ENCODE peak calls at places on chromosomes 16 and 17, in ten cellular contexts. One of them, this sample, is unnamed.

GRCh38 chr16:4404247-4404966 is 12.0 kb downstream of the CORO7 start:
- DNase-seq in activated CD4-positive, alpha-beta T cell treated with anti-CD3 and anti-CD28 coated beads for 4 hours: no peak
- DNase-seq in NCI-H1694 treated with DMSO at 0.1 percent for 48 hours: peak
- DNase-seq in CMK: no peak
- DNase-seq in fibroblast of lung: no peak
- DNase-seq in activated gamma-delta T cell treated with anti-CD3 and anti-CD28 coated beads, Interleukin-2, amount 50 U/mL, for 16 hours: no peak
- DNase-seq in ELR: peak
- DNase-seq in IMR-90: no peak
- DNase-seq in mucosa of descending colon: peak
- DNase-seq in NCI-H1092: no peak
- DNase-seq in this sample: peak

GRCh38 chr16:4869147-4869790 is 22.0 kb downstream of the UBN1 start:
- DNase-seq in CMK: no peak
- DNase-seq in mucosa of descending colon: no peak
- DNase-seq in activated CD4-positive, alpha-beta T cell treated with anti-CD3 and anti-CD28 coated beads for 4 hours: no peak
- DNase-seq in ELR: no peak
- DNase-seq in activated gamma-delta T cell treated with anti-CD3 and anti-CD28 coated beads, Interleukin-2, amount 50 U/mL, for 16 hours: no peak
- DNase-seq in IMR-90: no peak
- DNase-seq in NCI-H1092: no peak
- DNase-seq in NCI-H1694 treated with DMSO at 0.1 percent for 48 hours: no peak
- DNase-seq in fibroblast of lung: no peak
- DNase-seq in this sample: no peak

GRCh38 chr17:72408122-72408382 is 287.2 kb downstream of the SOX9 start:
- DNase-seq in IMR-90: no peak
- DNase-seq in CMK: no peak
- DNase-seq in fibroblast of lung: no peak
- DNase-seq in activated gamma-delta T cell treated with anti-CD3 and anti-CD28 coated beads, Interleukin-2, amount 50 U/mL, for 16 hours: no peak
- DNase-seq in ELR: no peak
- DNase-seq in mucosa of descending colon: no peak
- DNase-seq in NCI-H1694 treated with DMSO at 0.1 percent for 48 hours: no peak
- DNase-seq in activated CD4-positive, alpha-beta T cell treated with anti-CD3 and anti-CD28 coated beads for 4 hours: no peak
- DNase-seq in NCI-H1092: no peak
- DNase-seq in this sample: no peak

GRCh38 chr17:68101992-68102758 is 66.6 kb downstream of the KPNA2 start:
- DNase-seq in ELR: peak
- DNase-seq in IMR-90: no peak
- DNase-seq in activated gamma-delta T cell treated with anti-CD3 and anti-CD28 coated beads, Interleukin-2, amount 50 U/mL, for 16 hours: no peak
- DNase-seq in NCI-H1092: no peak
- DNase-seq in fibroblast of lung: no peak
- DNase-seq in NCI-H1694 treated with DMSO at 0.1 percent for 48 hours: no peak
- DNase-seq in CMK: no peak
- DNase-seq in mucosa of descending colon: peak
- DNase-seq in activated CD4-positive, alpha-beta T cell treated with anti-CD3 and anti-CD28 coated beads for 4 hours: peak
- DNase-seq in this sample: peak

GRCh38 chr17:1931759-1932579 is 93.2 kb downstream of the RTN4RL1 start:
- DNase-seq in IMR-90: peak
- DNase-seq in CMK: no peak
- DNase-seq in ELR: no peak
- DNase-seq in mucosa of descending colon: no peak
- DNase-seq in NCI-H1092: peak
- DNase-seq in NCI-H1694 treated with DMSO at 0.1 percent for 48 hours: peak
- DNase-seq in fibroblast of lung: peak
- DNase-seq in activated CD4-positive, alpha-beta T cell treated with anti-CD3 and anti-CD28 coated beads for 4 hours: no peak
- DNase-seq in activated gamma-delta T cell treated with anti-CD3 and anti-CD28 coated beads, Interleukin-2, amount 50 U/mL, for 16 hours: no peak
- DNase-seq in this sample: no peak

GRCh38 chr16:65908568-65908967 is 457.9 kb upstream of the CDH5 start:
- DNase-seq in IMR-90: no peak
- DNase-seq in NCI-H1092: no peak
- DNase-seq in CMK: no peak
- DNase-seq in activated gamma-delta T cell treated with anti-CD3 and anti-CD28 coated beads, Interleukin-2, amount 50 U/mL, for 16 hours: no peak
- DNase-seq in mucosa of descending colon: no peak
- DNase-seq in NCI-H1694 treated with DMSO at 0.1 percent for 48 hours: no peak
- DNase-seq in ELR: no peak
- DNase-seq in activated CD4-positive, alpha-beta T cell treated with anti-CD3 and anti-CD28 coated beads for 4 hours: no peak
- DNase-seq in fibroblast of lung: no peak
- DNase-seq in this sample: no peak

GRCh38 chr17:3667366-3668278 is 756 bp downstream of the TAX1BP3 start:
- DNase-seq in activated CD4-positive, alpha-beta T cell treated with anti-CD3 and anti-CD28 coated beads for 4 hours: no peak
- DNase-seq in activated gamma-delta T cell treated with anti-CD3 and anti-CD28 coated beads, Interleukin-2, amount 50 U/mL, for 16 hours: peak
- DNase-seq in NCI-H1092: no peak
- DNase-seq in NCI-H1694 treated with DMSO at 0.1 percent for 48 hours: no peak
- DNase-seq in fibroblast of lung: peak
- DNase-seq in mucosa of descending colon: peak
- DNase-seq in CMK: no peak
- DNase-seq in IMR-90: peak
- DNase-seq in ELR: peak
- DNase-seq in this sample: peak

GRCh38 chr17:28763804-28764266 is 20.0 kb downstream of the TRAF4 start:
- DNase-seq in IMR-90: peak
- DNase-seq in activated CD4-positive, alpha-beta T cell treated with anti-CD3 and anti-CD28 coated beads for 4 hours: peak
- DNase-seq in fibroblast of lung: peak
- DNase-seq in ELR: peak
- DNase-seq in CMK: no peak
- DNase-seq in activated gamma-delta T cell treated with anti-CD3 and anti-CD28 coated beads, Interleukin-2, amount 50 U/mL, for 16 hours: peak
- DNase-seq in NCI-H1092: peak
- DNase-seq in mucosa of descending colon: no peak
- DNase-seq in NCI-H1694 treated with DMSO at 0.1 percent for 48 hours: peak
- DNase-seq in this sample: peak

GRCh38 chr17:74742978-74743545 is 5.4 kb upstream of the NHERF1 start:
- DNase-seq in activated gamma-delta T cell treated with anti-CD3 and anti-CD28 coated beads, Interleukin-2, amount 50 U/mL, for 16 hours: no peak
- DNase-seq in activated CD4-positive, alpha-beta T cell treated with anti-CD3 and anti-CD28 coated beads for 4 hours: no peak
- DNase-seq in mucosa of descending colon: no peak
- DNase-seq in NCI-H1092: no peak
- DNase-seq in ELR: no peak
- DNase-seq in NCI-H1694 treated with DMSO at 0.1 percent for 48 hours: no peak
- DNase-seq in IMR-90: no peak
- DNase-seq in fibroblast of lung: no peak
- DNase-seq in CMK: no peak
- DNase-seq in this sample: no peak

GRCh38 chr17:73643012-73643845 is 1.0 kb downstream of the SDK2 start:
- DNase-seq in CMK: no peak
- DNase-seq in NCI-H1694 treated with DMSO at 0.1 percent for 48 hours: peak
- DNase-seq in fibroblast of lung: peak
- DNase-seq in activated CD4-positive, alpha-beta T cell treated with anti-CD3 and anti-CD28 coated beads for 4 hours: peak
- DNase-seq in mucosa of descending colon: peak
- DNase-seq in NCI-H1092: peak
- DNase-seq in ELR: no peak
- DNase-seq in IMR-90: no peak
- DNase-seq in activated gamma-delta T cell treated with anti-CD3 and anti-CD28 coated beads, Interleukin-2, amount 50 U/mL, for 16 hours: no peak
- DNase-seq in this sample: no peak

GRCh38 chr17:78399028-78399692 is 20.7 kb downstream of the PGS1 start:
- DNase-seq in mucosa of descending colon: no peak
- DNase-seq in ELR: no peak
- DNase-seq in activated gamma-delta T cell treated with anti-CD3 and anti-CD28 coated beads, Interleukin-2, amount 50 U/mL, for 16 hours: no peak
- DNase-seq in IMR-90: no peak
- DNase-seq in fibroblast of lung: no peak
- DNase-seq in NCI-H1092: no peak
- DNase-seq in CMK: no peak
- DNase-seq in NCI-H1694 treated with DMSO at 0.1 percent for 48 hours: no peak
- DNase-seq in activated CD4-positive, alpha-beta T cell treated with anti-CD3 and anti-CD28 coated beads for 4 hours: no peak
- DNase-seq in this sample: no peak

GRCh38 chr16:72952404-72953301 is 95.3 kb downstream of the ZFHX3 start:
- DNase-seq in NCI-H1694 treated with DMSO at 0.1 percent for 48 hours: no peak
- DNase-seq in activated gamma-delta T cell treated with anti-CD3 and anti-CD28 coated beads, Interleukin-2, amount 50 U/mL, for 16 hours: no peak
- DNase-seq in activated CD4-positive, alpha-beta T cell treated with anti-CD3 and anti-CD28 coated beads for 4 hours: no peak
- DNase-seq in NCI-H1092: no peak
- DNase-seq in fibroblast of lung: peak
- DNase-seq in mucosa of descending colon: no peak
- DNase-seq in CMK: no peak
- DNase-seq in IMR-90: peak
- DNase-seq in ELR: peak
- DNase-seq in this sample: no peak

GRCh38 chr17:15946611-15947120 is 1.7 kb downstream of the ADORA2B start:
- DNase-seq in fibroblast of lung: peak
- DNase-seq in CMK: no peak
- DNase-seq in NCI-H1694 treated with DMSO at 0.1 percent for 48 hours: no peak
- DNase-seq in NCI-H1092: no peak
- DNase-seq in IMR-90: no peak
- DNase-seq in ELR: peak
- DNase-seq in mucosa of descending colon: peak
- DNase-seq in activated CD4-positive, alpha-beta T cell treated with anti-CD3 and anti-CD28 coated beads for 4 hours: no peak
- DNase-seq in activated gamma-delta T cell treated with anti-CD3 and anti-CD28 coated beads, Interleukin-2, amount 50 U/mL, for 16 hours: no peak
- DNase-seq in this sample: no peak

GRCh38 chr17:50062323-50063243 is 6.7 kb downstream of the ITGA3 start:
- DNase-seq in NCI-H1694 treated with DMSO at 0.1 percent for 48 hours: peak
- DNase-seq in activated gamma-delta T cell treated with anti-CD3 and anti-CD28 coated beads, Interleukin-2, amount 50 U/mL, for 16 hours: no peak
- DNase-seq in CMK: no peak
- DNase-seq in NCI-H1092: no peak
- DNase-seq in activated CD4-positive, alpha-beta T cell treated with anti-CD3 and anti-CD28 coated beads for 4 hours: no peak
- DNase-seq in IMR-90: peak
- DNase-seq in fibroblast of lung: peak
- DNase-seq in ELR: peak
- DNase-seq in mucosa of descending colon: peak
- DNase-seq in this sample: peak

GRCh38 chr16:14462811-14463210 is 167.2 kb downstream of the PARN start:
- DNase-seq in NCI-H1694 treated with DMSO at 0.1 percent for 48 hours: no peak
- DNase-seq in CMK: no peak
- DNase-seq in IMR-90: peak
- DNase-seq in activated CD4-positive, alpha-beta T cell treated with anti-CD3 and anti-CD28 coated beads for 4 hours: no peak
- DNase-seq in mucosa of descending colon: no peak
- DNase-seq in NCI-H1092: no peak
- DNase-seq in activated gamma-delta T cell treated with anti-CD3 and anti-CD28 coated beads, Interleukin-2, amount 50 U/mL, for 16 hours: no peak
- DNase-seq in fibroblast of lung: peak
- DNase-seq in ELR: peak
- DNase-seq in this sample: peak

GRCh38 chr17:9544221-9544620 is 31.4 kb downstream of the STX8 start:
- DNase-seq in ELR: no peak
- DNase-seq in NCI-H1694 treated with DMSO at 0.1 percent for 48 hours: no peak
- DNase-seq in NCI-H1092: no peak
- DNase-seq in activated CD4-positive, alpha-beta T cell treated with anti-CD3 and anti-CD28 coated beads for 4 hours: no peak
- DNase-seq in activated gamma-delta T cell treated with anti-CD3 and anti-CD28 coated beads, Interleukin-2, amount 50 U/mL, for 16 hours: no peak
- DNase-seq in fibroblast of lung: peak
- DNase-seq in mucosa of descending colon: no peak
- DNase-seq in IMR-90: no peak
- DNase-seq in CMK: no peak
- DNase-seq in this sample: no peak

GRCh38 chr16:31002810-31003209 is 7.6 kb downstream of the STX1B start:
- DNase-seq in NCI-H1092: no peak
- DNase-seq in NCI-H1694 treated with DMSO at 0.1 percent for 48 hours: peak
- DNase-seq in mucosa of descending colon: no peak
- DNase-seq in activated CD4-positive, alpha-beta T cell treated with anti-CD3 and anti-CD28 coated beads for 4 hours: no peak
- DNase-seq in CMK: no peak
- DNase-seq in activated gamma-delta T cell treated with anti-CD3 and anti-CD28 coated beads, Interleukin-2, amount 50 U/mL, for 16 hours: no peak
- DNase-seq in ELR: no peak
- DNase-seq in IMR-90: no peak
- DNase-seq in fibroblast of lung: no peak
- DNase-seq in this sample: no peak

GRCh38 chr16:977096-977701 is 4.4 kb upstream of the SOX8 start:
- DNase-seq in activated CD4-positive, alpha-beta T cell treated with anti-CD3 and anti-CD28 coated beads for 4 hours: no peak
- DNase-seq in activated gamma-delta T cell treated with anti-CD3 and anti-CD28 coated beads, Interleukin-2, amount 50 U/mL, for 16 hours: no peak
- DNase-seq in mucosa of descending colon: no peak
- DNase-seq in IMR-90: no peak
- DNase-seq in NCI-H1694 treated with DMSO at 0.1 percent for 48 hours: no peak
- DNase-seq in fibroblast of lung: no peak
- DNase-seq in ELR: no peak
- DNase-seq in CMK: no peak
- DNase-seq in NCI-H1092: no peak
- DNase-seq in this sample: no peak

GRCh38 chr17:76905036-76905435 is 36.8 kb downstream of the MGAT5B start:
- DNase-seq in fibroblast of lung: no peak
- DNase-seq in CMK: no peak
- DNase-seq in ELR: no peak
- DNase-seq in activated gamma-delta T cell treated with anti-CD3 and anti-CD28 coated beads, Interleukin-2, amount 50 U/mL, for 16 hours: no peak
- DNase-seq in IMR-90: no peak
- DNase-seq in NCI-H1092: no peak
- DNase-seq in activated CD4-positive, alpha-beta T cell treated with anti-CD3 and anti-CD28 coated beads for 4 hours: no peak
- DNase-seq in mucosa of descending colon: no peak
- DNase-seq in NCI-H1694 treated with DMSO at 0.1 percent for 48 hours: no peak
- DNase-seq in this sample: no peak

GRCh38 chr16:87954826-87955225 is 3.6 kb downstream of the BANP start:
- DNase-seq in activated gamma-delta T cell treated with anti-CD3 and anti-CD28 coated beads, Interleukin-2, amount 50 U/mL, for 16 hours: no peak
- DNase-seq in ELR: no peak
- DNase-seq in IMR-90: no peak
- DNase-seq in NCI-H1092: no peak
- DNase-seq in mucosa of descending colon: peak
- DNase-seq in NCI-H1694 treated with DMSO at 0.1 percent for 48 hours: no peak
- DNase-seq in CMK: no peak
- DNase-seq in fibroblast of lung: no peak
- DNase-seq in activated CD4-positive, alpha-beta T cell treated with anti-CD3 and anti-CD28 coated beads for 4 hours: no peak
- DNase-seq in this sample: no peak

GRCh38 chr17:42560246-42560645 is 1.7 kb upstream of the COASY start:
- DNase-seq in mucosa of descending colon: no peak
- DNase-seq in IMR-90: no peak
- DNase-seq in CMK: no peak
- DNase-seq in activated CD4-positive, alpha-beta T cell treated with anti-CD3 and anti-CD28 coated beads for 4 hours: no peak
- DNase-seq in ELR: no peak
- DNase-seq in NCI-H1694 treated with DMSO at 0.1 percent for 48 hours: no peak
- DNase-seq in activated gamma-delta T cell treated with anti-CD3 and anti-CD28 coated beads, Interleukin-2, amount 50 U/mL, for 16 hours: no peak
- DNase-seq in fibroblast of lung: no peak
- DNase-seq in NCI-H1092: no peak
- DNase-seq in this sample: no peak

GRCh38 chr16:35685085-35685484 is 2225.7 kb downstream of the TP53TG3F start:
- DNase-seq in NCI-H1092: no peak
- DNase-seq in fibroblast of lung: no peak
- DNase-seq in mucosa of descending colon: no peak
- DNase-seq in CMK: no peak
- DNase-seq in NCI-H1694 treated with DMSO at 0.1 percent for 48 hours: no peak
- DNase-seq in ELR: no peak
- DNase-seq in activated gamma-delta T cell treated with anti-CD3 and anti-CD28 coated beads, Interleukin-2, amount 50 U/mL, for 16 hours: no peak
- DNase-seq in activated CD4-positive, alpha-beta T cell treated with anti-CD3 and anti-CD28 coated beads for 4 hours: no peak
- DNase-seq in IMR-90: no peak
- DNase-seq in this sample: no peak

GRCh38 chr16:11361751-11362742 is 16.8 kb downstream of the RMI2 start:
- DNase-seq in ELR: peak
- DNase-seq in activated gamma-delta T cell treated with anti-CD3 and anti-CD28 coated beads, Interleukin-2, amount 50 U/mL, for 16 hours: no peak
- DNase-seq in activated CD4-positive, alpha-beta T cell treated with anti-CD3 and anti-CD28 coated beads for 4 hours: peak
- DNase-seq in NCI-H1694 treated with DMSO at 0.1 percent for 48 hours: no peak
- DNase-seq in NCI-H1092: no peak
- DNase-seq in CMK: peak
- DNase-seq in IMR-90: no peak
- DNase-seq in fibroblast of lung: no peak
- DNase-seq in mucosa of descending colon: no peak
- DNase-seq in this sample: peak

GRCh38 chr16:21226749-21227148 is 6.8 kb upstream of the ANKS4B start:
- DNase-seq in NCI-H1092: no peak
- DNase-seq in CMK: no peak
- DNase-seq in IMR-90: no peak
- DNase-seq in NCI-H1694 treated with DMSO at 0.1 percent for 48 hours: peak
- DNase-seq in activated gamma-delta T cell treated with anti-CD3 and anti-CD28 coated beads, Interleukin-2, amount 50 U/mL, for 16 hours: no peak
- DNase-seq in ELR: no peak
- DNase-seq in activated CD4-positive, alpha-beta T cell treated with anti-CD3 and anti-CD28 coated beads for 4 hours: no peak
- DNase-seq in mucosa of descending colon: no peak
- DNase-seq in fibroblast of lung: no peak
- DNase-seq in this sample: no peak

GRCh38 chr16:70743791-70744190 is 57.2 kb downstream of the VAC14 start:
- DNase-seq in NCI-H1694 treated with DMSO at 0.1 percent for 48 hours: no peak
- DNase-seq in IMR-90: no peak
- DNase-seq in ELR: no peak
- DNase-seq in activated CD4-positive, alpha-beta T cell treated with anti-CD3 and anti-CD28 coated beads for 4 hours: no peak
- DNase-seq in activated gamma-delta T cell treated with anti-CD3 and anti-CD28 coated beads, Interleukin-2, amount 50 U/mL, for 16 hours: no peak
- DNase-seq in fibroblast of lung: no peak
- DNase-seq in CMK: no peak
- DNase-seq in mucosa of descending colon: no peak
- DNase-seq in NCI-H1092: no peak
- DNase-seq in this sample: no peak

GRCh38 chr16:75250809-75251279 is 580 bp downstream of the BCAR1 start:
- DNase-seq in IMR-90: no peak
- DNase-seq in NCI-H1694 treated with DMSO at 0.1 percent for 48 hours: no peak
- DNase-seq in mucosa of descending colon: peak
- DNase-seq in fibroblast of lung: no peak
- DNase-seq in ELR: peak
- DNase-seq in activated gamma-delta T cell treated with anti-CD3 and anti-CD28 coated beads, Interleukin-2, amount 50 U/mL, for 16 hours: no peak
- DNase-seq in activated CD4-positive, alpha-beta T cell treated with anti-CD3 and anti-CD28 coated beads for 4 hours: no peak
- DNase-seq in NCI-H1092: no peak
- DNase-seq in CMK: no peak
- DNase-seq in this sample: peak

GRCh38 chr17:64024781-64025731 is 4.6 kb upstream of the ICAM2 start:
- DNase-seq in IMR-90: peak
- DNase-seq in CMK: no peak
- DNase-seq in NCI-H1092: no peak
- DNase-seq in activated gamma-delta T cell treated with anti-CD3 and anti-CD28 coated beads, Interleukin-2, amount 50 U/mL, for 16 hours: peak
- DNase-seq in fibroblast of lung: peak
- DNase-seq in NCI-H1694 treated with DMSO at 0.1 percent for 48 hours: no peak
- DNase-seq in mucosa of descending colon: no peak
- DNase-seq in activated CD4-positive, alpha-beta T cell treated with anti-CD3 and anti-CD28 coated beads for 4 hours: peak
- DNase-seq in ELR: peak
- DNase-seq in this sample: peak

GRCh38 chr16:57407521-57408353 is 3.2 kb downstream of the CCL17 start:
- DNase-seq in mucosa of descending colon: no peak
- DNase-seq in activated gamma-delta T cell treated with anti-CD3 and anti-CD28 coated beads, Interleukin-2, amount 50 U/mL, for 16 hours: no peak
- DNase-seq in NCI-H1092: no peak
- DNase-seq in activated CD4-positive, alpha-beta T cell treated with anti-CD3 and anti-CD28 coated beads for 4 hours: no peak
- DNase-seq in ELR: no peak
- DNase-seq in IMR-90: no peak
- DNase-seq in NCI-H1694 treated with DMSO at 0.1 percent for 48 hours: no peak
- DNase-seq in fibroblast of lung: no peak
- DNase-seq in CMK: no peak
- DNase-seq in this sample: no peak

This sample was measured in dermis blood vessel endothelial cell.